ENCODE peak calls at places on chromosome 22, in four cellular contexts. G, T, W and K are unnamed samples.

GRCh38 chr22:17918840-17919239 is 105.5 kb downstream of the MICAL3 start:
- DNase-seq in G (no peak), T (peak), W (no peak), K (no peak)

GRCh38 chr22:29195118-29195963 is 10.4 kb upstream of the EMID1 start:
- DNase-seq in G (no peak), T (no peak), W (no peak), K (no peak)

GRCh38 chr22:29148036-29148435 is 57.7 kb upstream of the EMID1 start:
- DNase-seq in G (no peak), T (no peak), W (no peak), K (no peak)

GRCh38 chr22:50190182-50190951 is 4.7 kb downstream of the TRABD start:
- DNase-seq in G (no peak), T (no peak), W (peak), K (no peak)

GRCh38 chr22:44402196-44403111 is 89.7 kb upstream of the SHISAL1 start:
- DNase-seq in G (no peak), T (no peak), W (no peak), K (no peak)

GRCh38 chr22:22199634-22200033 is 45.0 kb upstream of the VPREB1 start:
- DNase-seq in G (no peak), T (no peak), W (no peak), K (no peak)

GRCh38 chr22:42300286-42301071 is 30.0 kb upstream of the TCF20 start:
- DNase-seq in G (no peak), T (no peak), W (no peak), K (no peak)

GRCh38 chr22:42962295-42963230 is 52.4 kb downstream of the PACSIN2 start:
- DNase-seq in G (no peak), T (no peak), W (peak), K (no peak)

GRCh38 chr22:42357634-42358296 is 74.4 kb downstream of the NFAM1 start:
- DNase-seq in G (no peak), T (no peak), W (no peak), K (no peak)

GRCh38 chr22:22818202-22818538 is 69.4 kb upstream of the IGLL5 start:
- DNase-seq in G (no peak), T (no peak), W (no peak), K (no peak)

GRCh38 chr22:50169774-50170341 is 673 bp upstream of the PANX2 start:
- DNase-seq in G (no peak), T (no peak), W (peak), K (no peak)

GRCh38 chr22:24289781-24290181 is 19.1 kb downstream of the SPECC1L start:
- DNase-seq in G (no peak), T (no peak), W (peak), K (no peak)

GRCh38 chr22:27224485-27225364 is 567.3 kb downstream of the MIAT start:
- DNase-seq in G (peak), T (peak), W (peak), K (peak)

GRCh38 chr22:49521787-49522224 is 305.9 kb downstream of the BRD1 start:
- DNase-seq in G (no peak), T (no peak), W (no peak), K (no peak)

GRCh38 chr22:32796865-32797573 is 4.5 kb upstream of the TIMP3 start:
- DNase-seq in G (peak), T (peak), W (peak), K (no peak)

GRCh38 chr22:33811686-33812085 is 108.6 kb downstream of the LARGE1 start:
- DNase-seq in G (peak), T (no peak), W (peak), K (peak)

GRCh38 chr22:17087176-17088131 is 2.7 kb downstream of the IL17RA start:
- DNase-seq in G (peak), T (peak), W (peak), K (peak)

GRCh38 chr22:41238570-41239442 is 1.9 kb downstream of the CHADL start:
- DNase-seq in G (no peak), T (no peak), W (no peak), K (no peak)

GRCh38 chr22:41239443-41240128 is 1.1 kb downstream of the CHADL start:
- DNase-seq in G (no peak), T (no peak), W (no peak), K (no peak)

GRCh38 chr22:41237036-41237706 is 3.6 kb downstream of the CHADL start:
- DNase-seq in G (no peak), T (no peak), W (no peak), K (no peak)

GRCh38 chr22:41240377-41241132 is at the start of gene CHADL:
- DNase-seq in G (no peak), T (no peak), W (no peak), K (no peak)

GRCh38 chr22:41237707-41238569 is 2.8 kb downstream of the CHADL start:
- DNase-seq in G (no peak), T (no peak), W (peak), K (no peak)
- H3K4me3 ChIP-seq in G (peak), T (no peak), W (peak), K (peak)

GRCh38 chr22:46845281-46846153 is 83.1 kb downstream of the TBC1D22A start:
- DNase-seq in G (peak), T (no peak), W (peak), K (no peak)

GRCh38 chr22:46848227-46848626 is 85.8 kb downstream of the TBC1D22A start:
- DNase-seq in G (peak), T (no peak), W (no peak), K (no peak)

GRCh38 chr22:46844606-46845210 is 82.3 kb downstream of the TBC1D22A start:
- DNase-seq in G (no peak), T (no peak), W (no peak), K (no peak)

GRCh38 chr22:46846832-46847355 is 84.4 kb downstream of the TBC1D22A start:
- DNase-seq in G (peak), T (no peak), W (no peak), K (no peak)

DNA sequence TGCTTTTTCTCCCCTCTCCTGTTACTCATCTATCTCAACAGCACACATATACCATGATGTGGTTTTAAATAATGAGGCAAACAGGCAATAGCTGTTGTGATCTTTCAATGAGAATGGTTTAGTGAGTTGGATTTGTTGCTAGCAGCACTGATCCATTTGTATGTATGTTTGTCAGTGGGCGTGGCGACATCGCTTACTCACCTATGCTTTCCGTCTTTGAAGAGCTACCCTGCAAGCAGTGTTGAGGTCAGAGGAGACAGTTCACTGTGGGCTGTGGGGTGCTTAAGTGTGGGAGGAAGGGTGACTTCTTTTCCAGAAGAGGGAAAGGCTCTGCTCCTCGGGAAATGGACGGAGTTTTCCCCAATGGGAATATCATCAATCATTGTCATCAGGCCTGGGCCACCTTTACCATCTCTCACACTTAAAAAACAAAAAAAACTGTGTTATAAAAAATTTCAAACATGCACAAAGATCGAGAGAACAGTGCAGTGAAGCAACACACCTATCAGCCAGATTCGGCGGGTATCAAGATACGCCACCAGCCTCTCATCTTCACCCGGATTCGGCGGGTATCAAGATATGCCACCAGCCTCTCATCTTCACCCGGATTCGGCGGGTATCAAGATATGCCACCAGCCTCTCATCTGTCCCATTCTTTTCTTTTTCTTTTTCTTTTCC is 83.8 kb downstream of the TBC1D22A start:
- DNase-seq in G (peak), T (no peak), W (peak), K (no peak)
- H3K4me3 ChIP-seq in G (no peak), T (no peak), W (no peak), K (no peak)

GRCh38 chr22:40323681-40324083 is 22.6 kb upstream of the ADSL start:
- DNase-seq in G (no peak), T (no peak), W (no peak), K (no peak)
- H3K4me3 ChIP-seq in G (no peak), T (no peak), W (no peak), K (no peak)

GRCh38 chr22:37281646-37282384 is 493 bp upstream of the CYTH4 start:
- DNase-seq in G (peak), T (no peak), W (no peak), K (no peak)

GRCh38 chr22:37283393-37283937 is 1.2 kb downstream of the CYTH4 start:
- DNase-seq in G (no peak), T (no peak), W (no peak), K (no peak)

GRCh38 chr22:37280718-37281117 is 1.6 kb upstream of the CYTH4 start:
- DNase-seq in G (no peak), T (no peak), W (no peak), K (no peak)

GRCh38 chr22:37281195-37281594 is 1.1 kb upstream of the CYTH4 start:
- DNase-seq in G (no peak), T (no peak), W (no peak), K (no peak)

DNA sequence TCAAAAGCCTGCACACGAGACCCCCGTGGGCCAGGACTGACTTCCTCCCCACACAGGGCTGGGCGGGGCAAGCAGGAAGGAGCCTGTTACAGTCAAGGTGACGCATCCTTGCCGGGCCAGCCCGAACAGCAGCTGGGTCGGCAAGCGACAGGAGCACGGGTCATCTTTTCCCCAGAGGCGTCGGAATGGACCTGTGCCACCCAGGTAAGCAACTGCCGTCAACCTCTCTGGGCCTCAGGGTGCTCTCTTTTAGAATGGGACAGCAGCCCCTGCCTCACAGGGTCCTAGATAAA is at the start of gene CYTH4:
- DNase-seq in G (no peak), T (no peak), W (no peak), K (no peak)
- H3K4me3 ChIP-seq in G (no peak), T (no peak), W (no peak), K (no peak)

GRCh38 chr22:19983701-19984100 is 32.9 kb downstream of the ARVCF start:
- DNase-seq in G (no peak), T (no peak), W (no peak), K (no peak)

GRCh38 chr22:19986011-19986409 is 30.6 kb downstream of the ARVCF start:
- DNase-seq in G (no peak), T (no peak), W (no peak), K (no peak)

GRCh38 chr22:19982991-19983578 is 33.5 kb downstream of the ARVCF start:
- DNase-seq in G (no peak), T (no peak), W (no peak), K (no peak)

GRCh38 chr22:19984851-19985811 is 31.5 kb downstream of the ARVCF start:
- DNase-seq in G (no peak), T (no peak), W (no peak), K (no peak)

GRCh38 chr22:19984201-19984753 is 32.3 kb downstream of the ARVCF start:
- DNase-seq in G (peak), T (peak), W (peak), K (no peak)
- H3K4me3 ChIP-seq in G (no peak), T (no peak), W (no peak), K (no peak)

DNA sequence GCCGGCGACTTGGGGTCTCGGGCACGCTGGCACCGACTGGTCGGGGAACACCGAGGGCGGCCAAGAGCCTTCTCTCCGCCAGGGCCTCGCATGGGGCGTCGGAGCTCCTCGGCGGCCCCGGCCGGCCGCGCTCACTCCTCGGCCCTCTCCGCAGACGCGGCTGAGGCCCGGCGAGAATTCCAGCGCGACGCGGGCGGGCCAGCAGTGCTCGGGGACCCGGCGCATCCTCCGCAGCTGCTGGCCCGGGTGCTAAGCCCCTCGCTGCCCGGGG is 5.6 kb downstream of the TBX1 start:
- DNase-seq in G (no peak), T (no peak), W (no peak), K (no peak)
- H3K4me3 ChIP-seq in G (no peak), T (no peak), W (no peak), K (no peak)

GRCh38 chr22:38327396-38327795 is 10.2 kb upstream of the CSNK1E start:
- DNase-seq in G (no peak), T (no peak), W (no peak), K (no peak)
- H3K4me3 ChIP-seq in G (no peak), T (peak), W (no peak), K (no peak)